ENCODE peak calls at places on chromosome 15, in nine cellular contexts. T, V, H, R, G, N, J, L and P are unnamed samples. For H3K9me3, the result is how much of the 10 kb centered on the place peaks cover.

GRCh38 chr15:44633603-44634002 is 29.9 kb downstream of the SPG11 start:
- DNase-seq in T (no peak), V (no peak), H (no peak), R (no peak), G (no peak), N (peak), J (no peak), L (no peak), P (no peak)

GRCh38 chr15:44394062-44394461 is 33.4 kb upstream of the CTDSPL2 start:
- DNase-seq in T (no peak), V (no peak), H (no peak), R (no peak), G (no peak), N (no peak), J (peak), L (no peak), P (no peak)

GRCh38 chr15:31396881-31397560 is 70.4 kb downstream of the KLF13 start:
- DNase-seq in T (peak), V (peak), H (peak), R (peak), G (peak), N (peak), J (peak), L (peak), P (no peak)

GRCh38 chr15:81108427-81108826 is 25.6 kb upstream of the CFAP161 start:
- DNase-seq in T (no peak), V (no peak), H (no peak), R (no peak), G (no peak), N (peak), J (no peak), L (no peak), P (no peak)

GRCh38 chr15:30922469-30923311 is 19.0 kb downstream of the FAN1 start:
- DNase-seq in T (peak), V (peak), H (peak), R (no peak), G (peak), N (peak), J (peak), L (peak), P (no peak)

GRCh38 chr15:59532770-59533379 is 78.7 kb upstream of the GCNT3 start:
- DNase-seq in T (peak), V (peak), H (no peak), R (no peak), G (peak), N (peak), J (peak), L (peak), P (peak)

GRCh38 chr15:36432162-36432561 is 147.3 kb upstream of the CDIN1 start:
- DNase-seq in T (no peak), V (no peak), H (no peak), R (no peak), G (no peak), N (no peak), J (no peak), L (no peak), P (no peak)

GRCh38 chr15:49915822-49916221 is 203.2 kb downstream of the ATP8B4 start:
- DNase-seq in T (no peak), V (no peak), H (no peak), R (no peak), G (no peak), N (no peak), J (no peak), L (no peak), P (no peak)

GRCh38 chr15:68304611-68305337 is 27.2 kb downstream of the FEM1B start:
- DNase-seq in T (no peak), V (peak), H (peak), R (no peak), G (no peak), N (no peak), J (no peak), L (no peak), P (no peak)

GRCh38 chr15:66723826-66724731 is 22.0 kb downstream of the SMAD6 start:
- DNase-seq in T (no peak), V (no peak), H (no peak), R (no peak), G (no peak), N (no peak), J (no peak), L (peak), P (no peak)

GRCh38 chr15:56249080-56249479 is 5.4 kb upstream of the RFX7 start:
- DNase-seq in T (no peak), V (no peak), H (no peak), R (peak), G (peak), N (peak), J (peak), L (peak), P (peak)

GRCh38 chr15:71577071-71577470 is 233.3 kb upstream of the NR2E3 start:
- DNase-seq in T (no peak), V (no peak), H (no peak), R (no peak), G (no peak), N (no peak), J (no peak), L (no peak), P (no peak)

GRCh38 chr15:71572452-71573053 is 237.8 kb upstream of the NR2E3 start:
- DNase-seq in T (no peak), V (peak), H (peak), R (peak), G (no peak), N (peak), J (no peak), L (peak), P (no peak)

GRCh38 chr15:71573599-71573998 is 236.8 kb upstream of the NR2E3 start:
- DNase-seq in T (no peak), V (no peak), H (no peak), R (no peak), G (no peak), N (no peak), J (no peak), L (no peak), P (no peak)

GRCh38 chr15:71571641-71572040 is 238.7 kb upstream of the NR2E3 start:
- DNase-seq in T (no peak), V (no peak), H (no peak), R (no peak), G (no peak), N (no peak), J (no peak), L (no peak), P (no peak)

DNA sequence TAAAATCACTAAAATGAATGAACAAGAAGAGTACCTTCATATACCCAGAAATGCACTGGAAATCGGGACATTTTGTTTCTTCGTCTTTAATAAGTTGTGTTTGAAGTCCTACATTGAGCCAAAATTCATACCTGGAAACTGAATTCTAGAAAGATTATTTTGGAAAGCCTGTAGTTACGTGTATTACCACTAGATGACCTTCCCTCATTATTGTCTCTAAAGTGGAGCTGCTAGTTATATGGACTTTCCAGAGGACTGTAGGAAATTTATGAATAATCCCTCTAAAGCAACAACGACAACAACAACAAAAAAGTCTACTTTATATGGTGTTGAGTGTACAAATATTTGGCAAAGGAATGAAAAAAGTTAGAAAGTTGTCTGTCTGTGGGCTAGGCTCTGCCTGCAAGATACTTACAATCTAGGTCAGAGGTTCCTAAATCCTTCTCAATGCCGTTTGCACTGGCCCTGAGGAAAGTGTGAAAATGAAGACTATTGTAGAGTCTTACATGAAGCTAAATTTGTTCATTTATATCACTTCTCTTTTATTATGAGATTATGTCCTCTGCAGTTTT is 234.8 kb upstream of the NR2E3 start:
- DNase-seq in T (no peak), V (no peak), H (no peak), R (no peak), G (no peak), N (peak), J (peak), L (no peak), P (no peak)
- TF ChIP-seq POLR2AphosphoS5 in T (no peak), V (no peak), H (no peak), R (no peak), G (no peak), N (no peak), J (no peak), L (no peak), P (no peak)

GRCh38 chr15:25740438-25741252 is 122.5 kb downstream of the ATP10A start:
- DNase-seq in T (no peak), V (no peak), H (no peak), R (no peak), G (no peak), N (no peak), J (no peak), L (no peak), P (no peak)
- H3K9me3 ChIP-seq in T (under half), V (under half), H (under half), R (under half), G (under half), N (under half), J (under half), L (under half), P (under half)

GRCh38 chr15:57552678-57553334 is 38.9 kb upstream of the MYZAP start:
- DNase-seq in T (no peak), V (no peak), H (no peak), R (no peak), G (no peak), N (no peak), J (no peak), L (no peak), P (no peak)
- H3K27ac ChIP-seq in T (no peak), V (peak), H (peak), R (peak), G (no peak), N (peak), J (no peak), L (no peak), P (no peak)

GRCh38 chr15:42911058-42911592 is 9.5 kb downstream of the TTBK2 start:
- DNase-seq in T (no peak), V (no peak), H (no peak), R (no peak), G (no peak), N (no peak), J (no peak), L (no peak), P (no peak)
- TF ChIP-seq POLR2AphosphoS5 in T (no peak), V (no peak), H (no peak), R (no peak), G (no peak), N (no peak), J (no peak), L (no peak), P (no peak)

DNA sequence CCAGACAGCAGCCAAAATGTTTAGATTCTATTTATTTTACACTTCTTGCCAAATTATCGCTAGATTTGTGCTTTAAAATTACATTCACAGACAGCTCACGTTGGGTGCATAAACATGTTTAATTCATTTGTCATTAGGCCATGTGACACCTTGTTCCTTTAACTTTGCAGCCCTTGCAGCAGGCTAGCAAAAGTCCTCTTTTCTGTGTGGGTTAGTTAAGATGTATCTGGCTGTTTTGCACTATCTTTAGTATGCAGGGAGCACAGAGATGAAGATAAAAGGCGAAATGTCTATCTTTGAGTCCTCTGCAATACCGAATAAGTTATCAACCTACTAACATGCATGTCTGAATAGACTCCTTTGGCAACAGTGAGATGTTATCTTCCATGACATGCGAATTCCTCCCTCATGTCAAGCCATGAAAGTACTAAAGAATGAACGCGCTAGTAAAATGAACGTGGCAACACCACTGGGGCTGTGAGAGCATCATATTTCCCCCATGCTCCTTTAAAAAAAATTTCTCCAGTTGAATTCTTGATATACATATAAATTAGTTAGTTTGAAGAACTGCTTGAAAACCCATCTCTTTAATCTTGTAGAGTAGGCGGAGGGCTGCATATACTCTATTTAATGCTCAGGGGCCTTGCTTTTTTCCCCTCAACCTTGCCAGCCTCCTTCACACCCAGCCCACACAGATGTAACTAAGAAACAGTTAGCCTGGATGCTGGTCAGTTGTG is 620.4 kb upstream of the NR2F2 start:
- DNase-seq in T (no peak), V (no peak), H (no peak), R (no peak), G (no peak), N (no peak), J (no peak), L (no peak), P (no peak)
- H3K9me3 ChIP-seq in T (under half), V (under half), H (under half), R (under half), G (under half), N (under half), J (half or more), L (under half), P (under half)

GRCh38 chr15:64340355-64340754 is 15.6 kb downstream of the CSNK1G1 start:
- DNase-seq in T (no peak), V (no peak), H (no peak), R (no peak), G (no peak), N (no peak), J (no peak), L (no peak), P (no peak)

GRCh38 chr15:64343841-64344240 is 12.1 kb downstream of the CSNK1G1 start:
- DNase-seq in T (no peak), V (no peak), H (no peak), R (no peak), G (no peak), N (peak), J (no peak), L (no peak), P (no peak)

GRCh38 chr15:64341961-64342360 is 14.0 kb downstream of the CSNK1G1 start:
- DNase-seq in T (no peak), V (no peak), H (no peak), R (peak), G (no peak), N (no peak), J (no peak), L (no peak), P (no peak)

GRCh38 chr15:64344651-64345262 is 11.2 kb downstream of the CSNK1G1 start:
- DNase-seq in T (no peak), V (no peak), H (no peak), R (no peak), G (no peak), N (peak), J (no peak), L (no peak), P (peak)

GRCh38 chr15:64343222-64343621 is 12.8 kb downstream of the CSNK1G1 start:
- DNase-seq in T (no peak), V (no peak), H (no peak), R (no peak), G (no peak), N (peak), J (no peak), L (no peak), P (no peak)
- H3K27ac ChIP-seq in T (no peak), V (no peak), H (no peak), R (no peak), G (no peak), N (peak), J (no peak), L (no peak), P (peak)